ENCODE peak calls at places on chromosomes 11 and 22, in six cellular contexts. L, X, Y, D, O and W are unnamed samples.

GRCh38 chr11:59800390-59801037 is 10.1 kb downstream of the MRPL16 start:
- DNase-seq in D (no peak), L (no peak), O (no peak), X (no peak), Y (no peak), W (no peak)

GRCh38 chr22:33099593-33099992 is 41.4 kb upstream of the SYN3 start:
- DNase-seq in X (no peak), L (no peak), Y (no peak), D (no peak), O (no peak), W (no peak)

GRCh38 chr11:121451982-121452608 is at the start of gene SORL1:
- DNase-seq in Y (peak), D (peak), L (peak), O (peak), X (peak), W (peak)

GRCh38 chr22:19851291-19852176 is 3.1 kb downstream of the GNB1L start:
- DNase-seq in Y (no peak), D (no peak), L (no peak), O (no peak), X (peak), W (no peak)

GRCh38 chr22:20130319-20130718 is 1.3 kb upstream of the ZDHHC8 start:
- DNase-seq in X (no peak), O (no peak), L (no peak), D (no peak), Y (no peak), W (no peak)

GRCh38 chr22:37681001-37681424 is 5.1 kb upstream of the NOL12 start:
- DNase-seq in D (peak), L (no peak), O (no peak), Y (peak), X (no peak), W (no peak)

GRCh38 chr22:37559901-37560681 is at the start of gene CDC42EP1:
- DNase-seq in Y (peak), O (peak), X (no peak), L (peak), D (peak), W (no peak)

GRCh38 chr11:9783986-9784385 is 120.1 kb downstream of the SWAP70 start:
- DNase-seq in Y (peak), L (no peak), X (no peak), D (peak), O (no peak), W (no peak)

GRCh38 chr11:121132211-121132976 is 31.4 kb downstream of the TECTA start:
- DNase-seq in X (no peak), D (no peak), L (no peak), Y (no peak), O (peak), W (no peak)

GRCh38 chr11:12692238-12693074 is 18.2 kb downstream of the TEAD1 start:
- DNase-seq in X (peak), O (peak), Y (peak), D (peak), L (peak), W (no peak)

GRCh38 chr22:39090426-39091064 is 6.5 kb upstream of the APOBEC3H start:
- DNase-seq in X (no peak), D (no peak), Y (no peak), O (no peak), L (peak), W (peak)

GRCh38 chr22:27107005-27107404 is 449.6 kb downstream of the MIAT start:
- DNase-seq in X (no peak), O (no peak), D (no peak), Y (no peak), L (no peak), W (no peak)

GRCh38 chr11:116641561-116642045 is 131.2 kb downstream of the BUD13 start:
- DNase-seq in O (peak), Y (peak), X (no peak), D (peak), L (no peak), W (no peak)

GRCh38 chr11:134539285-134539684 is 127.2 kb upstream of the B3GAT1 start:
- DNase-seq in O (no peak), X (no peak), Y (no peak), L (no peak), D (no peak), W (no peak)

GRCh38 chr11:62671272-62671603 is 235 bp upstream of the UQCC3 start:
- DNase-seq in O (no peak), Y (no peak), X (no peak), L (no peak), D (no peak), W (no peak)

GRCh38 chr11:64406221-64406946 is 47.4 kb downstream of the RPS6KA4 start:
- DNase-seq in X (no peak), O (no peak), L (no peak), D (peak), Y (no peak), W (no peak)

GRCh38 chr11:35178862-35179261 is 39.9 kb downstream of the CD44 start:
- DNase-seq in Y (no peak), O (no peak), D (peak), X (no peak), L (no peak), W (no peak)

GRCh38 chr11:64934765-64935633 is 694 bp downstream of the GPHA2 start:
- DNase-seq in X (no peak), L (no peak), O (no peak), Y (no peak), D (no peak), W (no peak)

GRCh38 chr11:77079666-77080065 is 12.9 kb downstream of the CAPN5 start:
- DNase-seq in Y (no peak), L (no peak), O (no peak), X (no peak), D (no peak), W (no peak)

GRCh38 chr11:109772846-109773400 is 320.3 kb upstream of the ZC3H12C start:
- DNase-seq in D (no peak), O (no peak), Y (no peak), L (no peak), X (no peak), W (no peak)

GRCh38 chr22:23054531-23055257 is 15.6 kb upstream of the GNAZ start:
- DNase-seq in O (no peak), L (peak), Y (no peak), X (peak), D (no peak), W (peak)

GRCh38 chr22:23875801-23876200 is 18.1 kb downstream of the SLC2A11 start:
- DNase-seq in O (no peak), D (no peak), Y (no peak), L (no peak), X (no peak), W (no peak)

GRCh38 chr11:113274708-113275582 is 39.4 kb upstream of the TTC12 start:
- DNase-seq in O (no peak), D (peak), Y (no peak), X (no peak), L (no peak), W (no peak)

GRCh38 chr11:47099213-47099917 is 77.3 kb downstream of the ARFGAP2 start:
- DNase-seq in O (no peak), L (no peak), D (no peak), Y (no peak), X (no peak), W (no peak)

GRCh38 chr22:25735657-25736056 is 6.3 kb upstream of the MYO18B start:
- DNase-seq in L (no peak), Y (no peak), O (no peak), D (no peak), X (no peak), W (no peak)

GRCh38 chr22:43883719-43884415 is 7.9 kb downstream of the PNPLA5 start:
- DNase-seq in X (no peak), D (no peak), L (peak), O (no peak), Y (no peak), W (no peak)

GRCh38 chr11:14258177-14258935 is 100.6 kb downstream of the RRAS2 start:
- DNase-seq in Y (peak), D (peak), X (no peak), O (no peak), L (no peak), W (no peak)

GRCh38 chr11:11786771-11787170 is 55.0 kb upstream of the USP47 start:
- DNase-seq in D (peak), L (no peak), X (no peak), O (peak), Y (peak), W (no peak)

GRCh38 chr22:27615408-27615807 is 186.1 kb downstream of the MN1 start:
- DNase-seq in X (no peak), L (no peak), D (no peak), Y (no peak), O (no peak), W (no peak)

GRCh38 chr11:114115406-114116054 is 56.0 kb downstream of the ZBTB16 start:
- DNase-seq in O (no peak), D (no peak), Y (no peak), L (no peak), X (no peak), W (no peak)

GRCh38 chr22:44664149-44664548 is 37.9 kb upstream of the PRR5 start:
- DNase-seq in D (peak), O (no peak), Y (peak), L (peak), X (peak), W (peak)

GRCh38 chr11:79113099-79113498 is 327.7 kb downstream of the TENM4 start:
- DNase-seq in L (no peak), X (no peak), O (no peak), D (peak), Y (peak), W (no peak)

GRCh38 chr11:111938687-111939160 is 1.6 kb downstream of the DIXDC1 start:
- DNase-seq in Y (peak), X (peak), L (no peak), D (peak), O (no peak), W (no peak)

GRCh38 chr11:121589946-121590537 is 137.3 kb upstream of the SORL1-AS1 start:
- DNase-seq in O (no peak), Y (no peak), D (no peak), X (no peak), L (no peak), W (no peak)

GRCh38 chr11:122751298-122752070 is 86.8 kb upstream of the CRTAM start:
- DNase-seq in L (no peak), O (no peak), Y (peak), D (peak), X (no peak), W (no peak)

GRCh38 chr11:8841899-8842298 is 69.1 kb upstream of the AKIP1 start:
- DNase-seq in Y (no peak), O (no peak), X (no peak), D (peak), L (no peak), W (no peak)

DNA sequence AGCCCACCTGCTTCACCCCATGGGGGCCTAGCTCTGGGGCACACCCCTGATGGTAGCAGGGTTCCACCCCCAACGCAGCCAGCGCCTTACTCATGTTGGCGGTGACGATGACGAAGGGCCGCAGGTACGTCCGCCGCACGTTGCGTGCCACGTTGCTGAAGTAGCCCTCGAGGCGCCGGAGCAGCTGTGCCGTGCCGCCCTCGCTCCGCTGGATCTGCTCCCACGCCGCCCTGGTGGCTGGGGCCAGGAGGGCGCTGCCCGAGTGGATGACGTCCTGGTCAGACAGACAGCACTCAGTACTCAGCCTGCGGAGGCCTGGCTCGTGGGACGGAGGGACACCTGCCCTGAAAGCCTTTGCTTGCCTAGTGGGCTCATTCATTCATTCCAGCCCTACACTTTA is 50.8 kb downstream of the TRMU start:
- DNase-seq in O (no peak), X (no peak), Y (no peak), D (no peak), L (peak), W (no peak)
- TF ChIP-seq CTCF in O (no peak), X (no peak), Y (no peak), D (no peak), L (no peak), W (no peak)

GRCh38 chr22:46994983-46995382 is 232.5 kb downstream of the TBC1D22A start:
- DNase-seq in O (no peak), D (no peak), X (no peak), Y (no peak), L (no peak), W (no peak)

GRCh38 chr22:46995501-46996360 is 233.3 kb downstream of the TBC1D22A start:
- DNase-seq in L (no peak), O (no peak), D (no peak), Y (no peak), X (no peak), W (no peak)

GRCh38 chr22:46998346-46998745 is 235.9 kb downstream of the TBC1D22A start:
- DNase-seq in L (no peak), D (no peak), Y (no peak), X (no peak), O (no peak), W (no peak)

GRCh38 chr22:46997311-46997970 is 235.0 kb downstream of the TBC1D22A start:
- DNase-seq in L (no peak), D (no peak), X (no peak), Y (no peak), O (no peak), W (no peak)

DNA sequence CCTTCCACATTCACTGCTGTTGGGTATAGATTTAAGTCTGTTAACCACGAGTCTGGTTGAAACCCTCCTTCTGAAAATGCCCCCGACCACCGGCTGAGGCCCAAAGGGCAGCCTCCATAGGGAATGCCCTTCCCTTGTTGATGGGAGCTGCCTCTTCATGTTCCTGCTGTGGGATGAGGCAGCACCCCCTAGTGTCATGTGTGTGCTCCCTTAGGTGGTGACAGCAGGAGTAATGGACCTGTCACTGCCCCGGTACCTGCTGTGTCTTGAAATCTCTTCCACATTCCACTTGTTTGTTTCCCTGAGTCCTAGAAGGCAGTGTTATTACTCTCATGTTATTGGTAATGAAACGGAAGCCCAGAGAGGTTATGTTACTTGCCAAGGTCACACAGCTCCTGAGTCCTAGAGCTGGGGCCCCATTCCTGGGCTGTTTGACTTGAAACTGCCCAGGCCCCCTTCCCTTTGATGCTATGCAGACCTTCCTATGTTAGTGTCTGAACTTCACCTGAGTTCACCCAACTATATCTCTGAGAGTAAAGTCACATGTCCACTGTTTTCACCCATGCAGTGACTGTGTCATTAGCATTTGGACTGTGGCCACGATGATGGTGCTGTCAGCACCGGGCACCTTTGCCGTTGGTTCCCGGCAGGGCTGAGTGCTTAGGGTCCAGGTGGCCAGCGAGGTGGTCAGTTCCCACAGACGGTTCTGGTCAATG is 234.3 kb downstream of the TBC1D22A start:
- DNase-seq in X (no peak), L (no peak), O (peak), D (no peak), Y (no peak), W (no peak)
- TF ChIP-seq CTCF in X (no peak), L (no peak), O (peak), D (peak), Y (peak), W (no peak)

DNA sequence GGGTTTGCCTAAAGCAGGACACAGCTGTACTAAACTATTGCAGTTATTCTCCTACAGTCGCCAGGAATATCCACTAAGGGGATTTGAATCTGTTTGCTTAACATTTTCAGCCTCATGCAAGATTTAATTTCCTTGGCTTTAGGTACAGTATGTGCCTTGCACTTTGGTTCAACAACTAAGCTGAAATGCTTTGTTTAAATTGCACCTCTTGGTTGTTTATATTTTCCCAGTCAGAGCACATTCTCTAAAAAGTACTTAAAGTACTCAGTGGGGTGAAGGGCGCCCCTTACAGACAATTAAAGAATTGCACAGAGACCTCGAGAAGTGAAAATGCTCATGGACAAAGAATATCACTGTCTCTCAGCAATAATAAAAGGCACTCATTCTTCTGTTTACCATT is 107.8 kb upstream of the MTNR1B start:
- DNase-seq in D (no peak), Y (no peak), O (no peak), L (no peak), X (no peak), W (no peak)
- TF ChIP-seq CTCF in D (no peak), Y (no peak), O (no peak), L (no peak), X (no peak), W (no peak)

DNA sequence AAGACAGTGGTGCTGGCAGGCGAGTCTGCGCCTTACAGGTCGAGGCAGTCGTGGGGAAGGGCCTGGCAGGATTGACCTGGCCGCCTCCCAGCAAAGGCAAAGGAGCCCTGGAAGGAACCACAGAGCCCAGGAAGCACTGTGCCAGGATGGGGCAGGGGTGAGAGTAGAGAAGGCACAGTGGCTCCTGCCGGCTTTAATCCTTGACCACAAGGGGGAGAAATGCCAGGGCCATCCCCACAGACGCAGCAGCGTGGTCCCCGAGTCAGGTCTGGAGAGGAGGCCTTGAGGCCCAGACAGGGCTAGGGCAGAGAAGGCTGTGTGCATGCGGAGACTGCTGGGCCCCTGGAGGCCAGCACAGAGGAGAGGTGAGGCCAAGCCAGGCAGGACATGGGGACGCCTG is 9.9 kb upstream of the NDUFS8 start:
- DNase-seq in X (no peak), Y (no peak), L (no peak), D (peak), O (no peak), W (no peak)
- TF ChIP-seq CTCF in X (no peak), Y (peak), L (no peak), D (peak), O (peak), W (no peak)

DNA sequence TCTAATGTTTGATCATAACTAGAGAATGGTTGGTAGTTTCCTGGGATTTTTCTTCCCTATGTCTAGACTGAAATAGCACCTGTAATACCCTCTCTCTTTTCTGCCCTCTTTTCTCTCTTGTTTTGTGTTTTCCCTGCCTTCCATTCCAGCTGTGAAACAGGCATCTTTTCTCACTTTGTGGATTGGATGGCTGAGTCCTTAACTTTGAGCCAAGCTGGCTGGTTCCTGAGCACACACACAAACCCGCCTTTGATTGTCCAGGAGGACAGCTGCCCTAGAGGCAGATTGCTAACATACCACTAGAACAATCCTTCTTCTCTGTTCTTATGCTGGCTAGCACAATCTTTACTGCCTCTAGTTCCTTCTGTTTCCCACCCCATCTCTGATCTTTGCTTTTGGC is 17.7 kb downstream of the CTNND1 start:
- DNase-seq in O (no peak), Y (peak), D (peak), X (no peak), L (no peak), W (no peak)
- TF ChIP-seq CTCF in O (no peak), Y (peak), D (peak), X (no peak), L (no peak), W (no peak)

GRCh38 chr11:1586699-1587098 is 1.6 kb upstream of the KRTAP5-1 start:
- DNase-seq in Y (no peak), D (no peak), O (no peak), L (no peak), X (no peak), W (no peak)

GRCh38 chr11:1576825-1577224 is 4.8 kb upstream of the DUSP8 start:
- DNase-seq in L (no peak), Y (no peak), X (no peak), O (no peak), D (no peak), W (no peak)

GRCh38 chr11:1581976-1582375 is 3.1 kb downstream of the KRTAP5-1 start:
- DNase-seq in O (no peak), D (no peak), L (no peak), Y (no peak), X (no peak), W (no peak)
- TF ChIP-seq CTCF in O (no peak), D (no peak), L (no peak), Y (no peak), X (no peak), W (no peak)

GRCh38 chr11:125062931-125063428 is at the start of gene SLC37A2:
- DNase-seq in Y (peak), D (peak), L (peak), O (no peak), X (peak), W (peak)
- TF ChIP-seq CTCF in Y (no peak), D (peak), L (no peak), O (no peak), X (no peak), W (no peak)

DNA sequence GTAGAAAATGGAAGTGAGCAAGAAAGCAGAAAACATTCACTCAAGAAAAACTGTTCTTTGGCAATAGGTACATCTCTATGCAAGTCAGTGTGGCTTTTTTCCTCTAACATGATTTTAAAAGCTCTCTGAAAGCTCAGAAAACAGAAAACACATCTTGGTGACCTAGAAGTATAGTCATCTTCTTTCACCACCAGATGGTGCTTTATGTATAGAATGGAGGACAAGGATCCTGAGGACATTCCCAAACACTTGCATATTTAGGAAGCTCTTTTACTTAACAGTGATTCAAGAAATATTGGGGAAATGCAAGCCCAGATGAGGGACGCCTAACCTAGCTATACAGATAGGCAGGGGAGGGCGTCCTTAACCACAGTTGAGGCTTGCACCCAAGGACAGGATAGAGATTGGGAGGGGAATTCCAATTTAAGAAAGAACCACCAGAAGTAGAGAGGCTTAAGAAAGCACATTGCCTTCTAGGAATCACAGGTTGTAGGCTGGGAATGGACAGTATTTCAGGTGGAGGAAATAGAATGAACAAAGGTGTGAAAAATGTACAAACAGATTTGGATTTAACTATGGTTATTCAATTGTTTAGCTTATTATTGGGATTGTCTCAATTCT is 13.8 kb upstream of the CCDC81 start:
- DNase-seq in L (no peak), X (no peak), Y (peak), D (peak), O (no peak), W (no peak)
- TF ChIP-seq CTCF in L (no peak), X (no peak), Y (peak), D (peak), O (peak), W (no peak)